ENCODE peak calls at places on chromosomes 5 and 9, in five cellular contexts. Q, Z, U, N and E are unnamed samples.

GRCh38 chr5:153749941-153750340 is 259.5 kb downstream of the GRIA1 start:
- DNase-seq in Z (no peak), U (no peak), Q (no peak), N (no peak), E (no peak)

GRCh38 chr5:120228262-120229031 is 235.7 kb upstream of the PRR16 start:
- DNase-seq in Z (no peak), U (no peak), Q (no peak), N (no peak), E (no peak)

GRCh38 chr9:111839387-111839786 is 44.6 kb upstream of the SHOC1 start:
- DNase-seq in Z (peak), U (peak), Q (peak), N (no peak), E (no peak)

GRCh38 chr5:21152611-21153010 is 1164.6 kb upstream of the CDH18 start:
- DNase-seq in U (peak), Z (no peak), Q (peak), N (no peak), E (no peak)

GRCh38 chr9:91949946-91950664 is at the start of gene ROR2:
- DNase-seq in Z (peak), N (peak), Q (peak), U (peak), E (peak)

GRCh38 chr5:6202113-6202512 is 176.2 kb downstream of the MED10 start:
- DNase-seq in U (no peak), Z (no peak), N (no peak), Q (no peak), E (no peak)

GRCh38 chr5:149552761-149553160 is 1.5 kb upstream of the CSNK1A1 start:
- DNase-seq in N (no peak), Z (no peak), Q (no peak), U (no peak), E (no peak)

GRCh38 chr5:110703481-110703880 is 23.0 kb downstream of the TMEM232 start:
- DNase-seq in Z (no peak), N (no peak), Q (no peak), U (no peak), E (no peak)

GRCh38 chr5:167785106-167785505 is 506.3 kb upstream of the WWC1 start:
- DNase-seq in U (no peak), Q (no peak), Z (no peak), N (no peak), E (no peak)

GRCh38 chr9:135502168-135502872 is 1.8 kb downstream of the MRPS2 start:
- DNase-seq in Z (no peak), U (no peak), Q (no peak), N (peak), E (no peak)

GRCh38 chr5:135977375-135977928 is 22.7 kb upstream of the LECT2 start:
- DNase-seq in N (peak), Q (peak), Z (peak), U (peak), E (no peak)

GRCh38 chr5:159962214-159962613 is 45.9 kb downstream of the ADRA1B start:
- DNase-seq in Q (no peak), U (no peak), Z (no peak), N (no peak), E (no peak)

GRCh38 chr5:142767925-142768324 is 2.3 kb upstream of the ARHGAP26 start:
- DNase-seq in U (no peak), Q (no peak), N (no peak), Z (no peak), E (no peak)

GRCh38 chr5:76790632-76791290 is 28.1 kb upstream of the F2RL1 start:
- DNase-seq in U (peak), Z (no peak), Q (peak), N (no peak), E (no peak)

GRCh38 chr9:87149794-87150193 is 202.5 kb upstream of the GAS1 start:
- DNase-seq in Q (peak), N (no peak), Z (no peak), U (no peak), E (no peak)

GRCh38 chr9:114238919-114239879 is 83.7 kb upstream of the ORM1 start:
- DNase-seq in U (peak), Z (no peak), Q (peak), N (no peak), E (no peak)

GRCh38 chr5:142970440-142970788 is 200.2 kb downstream of the ARHGAP26 start:
- DNase-seq in U (no peak), Z (no peak), N (no peak), Q (no peak), E (no peak)

GRCh38 chr9:35646583-35647265 is 4.0 kb downstream of the SIT1 start:
- DNase-seq in Q (peak), Z (peak), N (peak), U (peak), E (peak)

GRCh38 chr9:75333624-75334023 is 245.3 kb downstream of the OSTF1 start:
- DNase-seq in U (no peak), Z (no peak), N (no peak), Q (no peak), E (no peak)

GRCh38 chr5:88459971-88460370 is 191.3 kb upstream of the TMEM161B start:
- DNase-seq in Q (no peak), U (no peak), Z (no peak), N (no peak), E (no peak)

GRCh38 chr5:132224721-132225120 is 2.9 kb downstream of the P4HA2 start:
- DNase-seq in U (no peak), Q (peak), N (no peak), Z (no peak), E (no peak)

GRCh38 chr5:173623296-173623771 is 6.9 kb upstream of the BOD1 start:
- DNase-seq in U (no peak), Q (no peak), Z (no peak), N (peak), E (no peak)

GRCh38 chr5:178589180-178590140 is 733 bp downstream of the COL23A1 start:
- DNase-seq in N (no peak), Z (no peak), Q (peak), U (peak), E (no peak)

GRCh38 chr9:100927778-100928177 is 100.7 kb upstream of the PLPPR1 start:
- DNase-seq in U (no peak), Z (no peak), N (no peak), Q (no peak), E (no peak)

GRCh38 chr9:136239135-136239962 is 6.3 kb downstream of the QSOX2 start:
- DNase-seq in N (no peak), Q (no peak), Z (no peak), U (no peak), E (no peak)

GRCh38 chr5:82165740-82166530 is 112.2 kb downstream of the RPS23 start:
- DNase-seq in N (no peak), Q (peak), U (peak), Z (peak), E (no peak)

GRCh38 chr5:14109041-14109747 is 33.9 kb upstream of the TRIO start:
- DNase-seq in N (no peak), Q (peak), Z (peak), U (no peak), E (no peak)

GRCh38 chr9:136155576-136155975 is 36.9 kb upstream of the TMEM250 start:
- DNase-seq in Q (no peak), Z (no peak), N (no peak), U (no peak), E (no peak)

GRCh38 chr9:113558632-113559502 is 95.3 kb downstream of the RGS3 start:
- DNase-seq in U (peak), Z (no peak), Q (peak), N (peak), E (no peak)

GRCh38 chr5:68193481-68194036 is 22.0 kb upstream of the PIK3R1 start:
- DNase-seq in U (peak), Q (no peak), N (no peak), Z (no peak), E (no peak)

GRCh38 chr5:34519489-34520220 is 136.5 kb upstream of the RAI14 start:
- DNase-seq in U (peak), N (no peak), Q (peak), Z (no peak), E (no peak)

GRCh38 chr5:178107889-178108288 is 5.4 kb upstream of the N4BP3 start:
- DNase-seq in Q (no peak), N (no peak), Z (no peak), U (no peak), E (no peak)

GRCh38 chr9:127953768-127954505 is 16.3 kb upstream of the DPM2 start:
- DNase-seq in Q (no peak), N (no peak), U (no peak), Z (no peak), E (no peak)

GRCh38 chr5:106393276-106393675 is 1277.5 kb downstream of the EFNA5 start:
- DNase-seq in U (no peak), N (no peak), Q (no peak), Z (no peak), E (no peak)
- TF ChIP-seq CTCF in U (no peak), N (no peak), Q (no peak), Z (no peak), E (no peak)

GRCh38 chr9:99576002-99576401 is 245.7 kb upstream of the NR4A3 start:
- DNase-seq in N (no peak), Q (no peak), U (no peak), Z (no peak), E (no peak)
- TF ChIP-seq CTCF in N (no peak), Q (no peak), U (no peak), Z (no peak), E (no peak)

DNA sequence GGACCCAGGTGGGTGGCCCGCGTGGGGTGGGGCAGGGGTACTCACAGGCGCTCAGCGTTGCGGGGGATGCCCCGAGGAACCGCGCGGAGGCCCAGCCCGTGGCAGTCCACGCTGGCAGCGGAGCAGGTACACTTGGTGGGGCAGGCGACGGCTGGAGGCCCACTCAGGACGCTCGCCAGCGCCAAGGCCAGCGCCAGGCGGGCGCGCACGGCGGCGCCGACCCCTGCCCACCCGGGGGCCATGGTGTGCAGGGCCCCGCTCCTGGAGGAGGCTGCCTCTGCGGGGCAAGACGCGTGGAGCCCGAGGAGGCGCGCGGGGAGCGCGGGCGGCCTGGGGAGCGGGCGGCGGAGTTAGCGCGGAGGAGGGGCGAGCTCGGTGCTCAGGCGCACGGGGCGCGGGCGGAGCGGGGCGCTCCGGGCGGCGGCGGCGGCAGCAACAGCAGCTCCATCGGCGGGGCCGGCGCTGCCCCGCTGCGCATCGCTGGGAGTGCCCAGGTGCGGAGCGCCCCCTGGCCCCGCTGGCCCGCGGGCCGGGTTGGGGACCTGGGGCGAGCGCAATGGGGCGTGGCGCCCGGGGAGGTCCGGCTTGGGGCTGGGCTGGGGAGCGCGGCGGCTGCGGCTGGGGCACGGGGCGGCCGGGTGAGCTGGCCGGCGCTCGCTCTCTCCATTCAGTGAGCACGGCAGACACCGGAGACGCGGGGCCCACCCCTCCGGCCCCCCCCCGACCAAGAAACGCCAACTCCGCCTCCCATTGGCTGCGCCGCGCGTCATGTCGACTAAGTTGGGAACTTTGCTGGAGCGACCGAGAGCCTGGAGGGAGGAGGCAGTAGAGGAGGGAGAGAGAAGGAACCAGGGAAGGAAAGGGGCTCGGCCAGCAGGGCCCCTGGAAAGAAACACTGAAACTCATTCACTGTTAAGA is at the start of gene SLIT3:
- DNase-seq in Z (no peak), Q (peak), N (no peak), U (peak), E (no peak)
- TF ChIP-seq CTCF in Z (no peak), Q (no peak), N (no peak), U (no peak), E (no peak)

GRCh38 chr9:115992834-115993233 is 160.8 kb upstream of the PAPPA start:
- DNase-seq in N (no peak), Z (no peak), U (no peak), Q (peak), E (no peak)
- TF ChIP-seq CTCF in N (no peak), Z (no peak), U (no peak), Q (peak), E (no peak)

GRCh38 chr9:96222132-96222531 is 79.8 kb downstream of the HSD17B3 start:
- DNase-seq in N (no peak), U (no peak), Q (no peak), Z (no peak), E (no peak)
- TF ChIP-seq CTCF in N (peak), U (peak), Q (peak), Z (peak), E (no peak)

GRCh38 chr5:78706381-78706780 is 57.8 kb upstream of the LHFPL2 start:
- DNase-seq in N (no peak), Z (no peak), U (no peak), Q (no peak), E (no peak)

GRCh38 chr5:78701795-78702406 is 53.3 kb upstream of the LHFPL2 start:
- DNase-seq in Z (no peak), N (no peak), U (no peak), Q (no peak), E (no peak)

GRCh38 chr5:78705826-78706225 is 57.3 kb upstream of the LHFPL2 start:
- DNase-seq in N (no peak), U (no peak), Z (no peak), Q (no peak), E (no peak)

GRCh38 chr5:78706825-78707224 is 58.3 kb upstream of the LHFPL2 start:
- DNase-seq in Q (peak), N (no peak), Z (no peak), U (peak), E (no peak)
- TF ChIP-seq CTCF in Q (no peak), N (no peak), Z (no peak), U (no peak), E (no peak)

GRCh38 chr9:26296910-26297309 is 595.7 kb downstream of the CAAP1 start:
- DNase-seq in U (no peak), Z (no peak), N (no peak), Q (no peak), E (no peak)
- TF ChIP-seq CTCF in U (no peak), Z (no peak), N (no peak), Q (no peak), E (no peak)

GRCh38 chr9:124311283-124311682 is 53.5 kb downstream of the NEK6 start:
- DNase-seq in Z (no peak), N (no peak), U (no peak), Q (no peak), E (no peak)
- TF ChIP-seq CTCF in Z (no peak), N (no peak), U (no peak), Q (no peak), E (no peak)

DNA sequence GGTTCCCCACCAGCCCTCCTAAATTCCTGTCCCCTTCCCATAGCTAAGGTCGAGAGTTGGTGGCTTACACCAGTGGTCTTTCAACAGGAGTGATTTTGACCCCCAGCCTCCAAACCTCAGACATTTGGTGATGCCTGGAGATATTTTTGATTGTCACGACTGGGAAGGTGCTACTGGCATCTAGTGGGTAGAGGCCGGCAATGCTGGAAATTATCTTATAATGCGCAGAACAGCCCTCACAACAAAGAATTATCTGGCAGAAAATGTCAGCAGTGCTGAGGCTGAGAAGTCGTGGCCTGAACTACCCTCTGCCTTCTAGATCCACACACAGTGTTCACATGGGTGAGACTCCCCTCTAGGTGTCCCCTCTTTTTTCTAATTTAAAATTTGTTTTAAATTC is 69.6 kb downstream of the IL31RA start:
- DNase-seq in U (peak), Z (peak), Q (no peak), N (no peak), E (no peak)
- TF ChIP-seq CTCF in U (peak), Z (peak), Q (peak), N (no peak), E (no peak)